ENCODE peak calls at places on chromosomes 11 and 22, in five cellular contexts. T is caudate nucleus, E is uterus, K is RWPE1, L is left ventricle myocardium inferior. M is an unnamed sample.

GRCh38 chr11:130711193-130711592 is 205.1 kb downstream of the SNX19 start:
- DNase-seq in T (no peak), K (no peak), L (no peak), E (no peak), M (no peak)

GRCh38 chr22:19805821-19806212 is 45.2 kb downstream of the TBX1 start:
- DNase-seq in E (peak), T (no peak), L (peak), K (peak), M (no peak)

GRCh38 chr11:27385245-27385644 is 22.2 kb upstream of the CCDC34 start:
- DNase-seq in E (no peak), L (no peak), K (no peak), T (no peak), M (no peak)

GRCh38 chr22:48872271-48873260 is 955.1 kb downstream of the BRD1 start:
- DNase-seq in L (peak), T (no peak), E (peak), K (no peak), M (no peak)

GRCh38 chr11:75313457-75314272 is 37.8 kb downstream of the ARRB1 start:
- DNase-seq in T (no peak), L (peak), E (peak), K (no peak), M (peak)

GRCh38 chr22:44939451-44939850 is 70.4 kb downstream of the PHF21B start:
- DNase-seq in L (no peak), E (no peak), T (no peak), K (no peak), M (no peak)

GRCh38 chr11:92131289-92131890 is 93.2 kb upstream of the FAT3 start:
- DNase-seq in E (no peak), T (no peak), L (no peak), K (peak), M (no peak)

GRCh38 chr11:119471329-119471728 is 48.4 kb upstream of the THY1 start:
- DNase-seq in L (no peak), K (no peak), E (no peak), T (no peak), M (no peak)

GRCh38 chr11:123475478-123475877 is 45.4 kb downstream of the GRAMD1B start:
- DNase-seq in T (no peak), E (no peak), K (no peak), L (no peak), M (no peak)

GRCh38 chr11:49432242-49432848 is 223.9 kb upstream of the FOLH1 start:
- DNase-seq in K (no peak), T (no peak), E (no peak), L (no peak), M (no peak)

GRCh38 chr22:44398791-44399190 is 86.0 kb upstream of the SHISAL1 start:
- DNase-seq in L (peak), E (peak), K (no peak), T (no peak), M (no peak)

GRCh38 chr22:18148508-18148965 is 1.4 kb upstream of the USP18 start:
- DNase-seq in T (no peak), L (no peak), E (peak), K (no peak), M (no peak)

GRCh38 chr11:97574976-97575665 is 1185.3 kb downstream of the JRKL start:
- DNase-seq in T (no peak), L (no peak), E (no peak), K (no peak), M (no peak)

GRCh38 chr22:20427945-20428417 is 9.6 kb downstream of the SCARF2 start:
- DNase-seq in K (no peak), T (no peak), E (no peak), L (no peak), M (no peak)

GRCh38 chr11:66906077-66906929 is 49.4 kb downstream of the LRFN4 start:
- DNase-seq in E (peak), K (peak), T (no peak), L (peak), M (no peak)

GRCh38 chr11:111978028-111978771 is 41.1 kb downstream of the DIXDC1 start:
- DNase-seq in T (peak), K (peak), L (peak), E (peak), M (peak)

GRCh38 chr11:120525285-120526085 is 13.9 kb downstream of the GRIK4 start:
- DNase-seq in K (no peak), E (no peak), L (no peak), T (no peak), M (no peak)

GRCh38 chr22:35460678-35461077 is 60.7 kb downstream of the MCM5 start:
- DNase-seq in T (no peak), K (no peak), E (no peak), L (no peak), M (no peak)

DNA sequence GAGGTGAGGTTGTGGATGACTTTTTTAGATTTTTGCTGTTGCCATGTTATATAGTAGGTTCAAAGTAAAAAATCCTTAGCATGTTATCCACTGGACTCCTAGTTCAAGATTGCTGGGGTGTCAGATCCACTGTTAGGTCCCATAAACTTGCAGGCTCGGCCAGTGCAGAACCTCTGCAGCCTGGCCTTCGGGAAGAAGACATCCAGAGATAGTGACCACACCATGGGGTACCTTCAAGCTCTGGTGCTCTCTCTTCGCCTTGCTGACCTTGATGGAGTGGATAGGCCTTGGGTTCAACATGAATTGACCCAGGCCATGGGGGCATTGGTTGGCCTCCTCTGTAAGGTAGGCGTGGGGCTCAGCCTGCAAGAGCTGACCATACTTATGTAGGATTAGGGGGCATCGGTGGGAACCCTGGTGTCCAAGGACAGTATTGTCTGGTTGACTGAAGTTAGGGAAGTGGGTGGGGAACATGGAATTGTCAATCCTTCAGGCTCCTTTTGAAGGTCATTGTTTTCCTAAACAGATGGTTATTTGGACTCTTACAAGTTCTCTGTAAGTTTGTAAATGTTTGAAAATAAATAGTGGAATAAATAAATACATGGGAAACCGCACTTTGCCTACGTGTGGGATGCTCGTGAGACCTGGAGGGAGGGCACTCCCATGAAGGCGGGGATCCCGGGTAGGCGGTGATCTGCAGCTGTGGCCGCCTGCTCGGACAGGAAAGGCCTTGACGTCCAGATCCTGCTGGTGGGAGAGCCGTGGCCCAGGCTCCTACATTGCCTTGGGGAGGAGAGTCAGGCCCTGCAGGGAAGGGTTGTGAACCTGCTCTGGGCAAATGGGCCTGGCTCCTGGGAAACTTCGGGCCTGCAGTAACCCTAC is 37.1 kb downstream of the BCR start:
- DNase-seq in T (no peak), L (peak), K (no peak), E (no peak), M (no peak)
- H3K27ac ChIP-seq in T (peak), L (peak), K (peak), E (peak), M (no peak)

GRCh38 chr11:59289782-59290181 is 68.9 kb upstream of the OR5AN1 start:
- DNase-seq in L (no peak), K (no peak), E (no peak), T (no peak), M (no peak)
- H3K27ac ChIP-seq in L (no peak), K (no peak), E (no peak), T (no peak), M (no peak)

GRCh38 chr11:46122955-46123354 is 1.7 kb upstream of the PHF21A start:
- DNase-seq in T (no peak), E (no peak), L (no peak), K (no peak), M (no peak)
- H3K27ac ChIP-seq in T (no peak), E (peak), L (peak), K (no peak), M (no peak)

DNA sequence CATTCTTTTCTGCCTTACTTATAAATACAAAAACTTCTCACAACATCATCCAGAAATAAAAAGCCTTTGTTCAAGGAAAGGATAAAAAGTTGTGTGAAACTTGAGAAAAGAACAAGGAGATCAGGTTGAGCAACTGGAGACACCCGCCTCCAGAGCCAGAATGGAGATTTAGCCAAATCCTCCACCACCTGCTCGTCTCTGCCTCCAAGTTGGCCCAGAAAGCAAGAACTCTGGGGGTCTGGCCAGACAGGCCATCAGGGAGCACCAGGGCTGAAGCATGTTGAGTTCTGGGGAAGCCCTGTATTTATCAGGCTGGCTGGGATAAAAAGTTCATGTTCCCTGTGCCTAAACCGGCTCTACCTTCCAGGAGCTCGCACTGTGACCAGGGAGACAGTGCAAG is 14.9 kb downstream of the SMCO4 start:
- DNase-seq in T (no peak), K (no peak), E (peak), L (peak), M (no peak)
- H3K27ac ChIP-seq in T (peak), K (no peak), E (peak), L (peak), M (no peak)

GRCh38 chr11:126385991-126386728 is 30.7 kb downstream of the ST3GAL4 start:
- DNase-seq in K (no peak), T (no peak), E (no peak), L (no peak), M (no peak)
- H3K27ac ChIP-seq in K (peak), T (no peak), E (no peak), L (peak), M (peak)

GRCh38 chr11:134350381-134350780 is 18.6 kb downstream of the GLB1L2 start:
- DNase-seq in K (no peak), T (no peak), L (no peak), E (no peak), M (no peak)
- H3K27ac ChIP-seq in K (no peak), T (no peak), L (no peak), E (no peak), M (no peak)

GRCh38 chr11:65615950-65616574 is 486 bp downstream of the PCNX3 start:
- DNase-seq in T (no peak), L (peak), K (no peak), E (no peak), M (no peak)

GRCh38 chr11:65617136-65617850 is 1.7 kb downstream of the PCNX3 start:
- DNase-seq in K (no peak), T (no peak), L (no peak), E (no peak), M (no peak)

GRCh38 chr11:65617990-65618751 is 2.6 kb downstream of the PCNX3 start:
- DNase-seq in T (no peak), K (no peak), L (no peak), E (no peak), M (no peak)

GRCh38 chr11:65615229-65615949 is at the start of gene PCNX3:
- DNase-seq in E (peak), K (peak), L (peak), T (peak), M (peak)

GRCh38 chr11:65616575-65617001 is 1.0 kb downstream of the PCNX3 start:
- DNase-seq in T (no peak), L (no peak), E (no peak), K (no peak), M (no peak)
- H3K27ac ChIP-seq in T (no peak), L (peak), E (no peak), K (peak), M (peak)

M was measured in substantia nigra.